ENCODE peak calls at places on chromosome 13, in ten cellular contexts. R, B, X, D, K, E, F, V, M and W are unnamed samples.
A peak's percentile ranks its signal among the peaks of the same experiment; 100 is the strongest.

GRCh38 chr13:25807562-25807961 is 244.3 kb downstream of the SHISA2 start:
- DNase-seq in K (no peak), B (no peak), R (no peak), X (no peak), D (no peak), M (no peak), F (no peak), V (no peak), E (no peak), W (no peak)

GRCh38 chr13:50353651-50354415 is 338.6 kb downstream of the KCNRG start:
- DNase-seq in V (peak; percentile 58), X (no peak), F (peak; percentile 74), R (no peak), M (no peak), K (no peak), D (no peak), E (peak; percentile 87), B (peak; percentile 9), W (peak; percentile 15)

GRCh38 chr13:61128850-61129645 is 286.6 kb downstream of the PCDH20 start:
- DNase-seq in E (no peak), R (no peak), M (no peak), D (no peak), X (no peak), B (peak; percentile 33), K (no peak), V (peak; percentile 51), F (peak; percentile 73), W (no peak)

GRCh38 chr13:95020298-95020987 is 280.8 kb downstream of the ABCC4 start:
- DNase-seq in V (peak; percentile 8), X (no peak), F (peak; percentile 86), E (peak; percentile 66), K (no peak), D (no peak), M (no peak), R (no peak), B (no peak), W (no peak)

GRCh38 chr13:114248011-114248410 is 13.3 kb downstream of the CDC16 start:
- DNase-seq in M (no peak), B (no peak), R (no peak), V (peak; percentile 38), X (no peak), F (no peak), K (no peak), D (no peak), E (no peak), W (no peak)

GRCh38 chr13:75468098-75468497 is 13.9 kb downstream of the TBC1D4 start:
- DNase-seq in X (no peak), V (no peak), F (no peak), E (peak; percentile 70), M (no peak), B (no peak), R (no peak), K (no peak), D (no peak), W (no peak)

GRCh38 chr13:63651394-63651793 is 2235.7 kb upstream of the PCDH20 start:
- DNase-seq in D (no peak), F (no peak), R (no peak), V (no peak), K (no peak), M (no peak), X (no peak), E (no peak), B (no peak), W (no peak)

GRCh38 chr13:73411067-73411809 is 352.4 kb downstream of the KLF5 start:
- DNase-seq in D (no peak), M (no peak), V (no peak), F (peak; percentile 42), B (no peak), E (no peak), X (no peak), R (no peak), K (no peak), W (no peak)

GRCh38 chr13:24228852-24229458 is 68.4 kb downstream of the SPATA13 start:
- DNase-seq in B (peak; percentile 76), K (no peak), F (peak; percentile 74), D (no peak), E (peak; percentile 76), M (peak; percentile 55), R (no peak), V (peak; percentile 65), X (peak; percentile 60), W (peak; percentile 52)

GRCh38 chr13:31925079-31925478 is 106.5 kb upstream of the FRY start:
- DNase-seq in V (no peak), F (no peak), B (no peak), E (no peak), M (no peak), R (no peak), X (no peak), K (no peak), D (no peak), W (no peak)

GRCh38 chr13:35817642-35818576 is 313.3 kb downstream of the DCLK1 start:
- DNase-seq in M (no peak), E (peak; percentile 16), D (no peak), B (no peak), X (no peak), F (no peak), K (no peak), V (no peak), R (no peak), W (no peak)

GRCh38 chr13:114043421-114044053 is 69.7 kb upstream of the C13orf46 start:
- DNase-seq in F (no peak), E (peak; percentile 99), R (no peak), X (no peak), B (peak; percentile 62), D (no peak), K (no peak), V (peak; percentile 44), M (no peak), W (peak; percentile 65)

GRCh38 chr13:87893186-87893585 is 222.0 kb downstream of the SLITRK5 start:
- DNase-seq in X (no peak), B (no peak), M (no peak), F (no peak), R (no peak), V (peak; percentile 2), E (no peak), K (no peak), D (no peak), W (no peak)

GRCh38 chr13:43307921-43308433 is 284.6 kb downstream of the DNAJC15 start:
- DNase-seq in V (peak; percentile 72), D (no peak), F (peak; percentile 16), X (peak; percentile 51), E (peak; percentile 92), B (peak; percentile 90), K (peak; percentile 77), M (peak; percentile 70), R (no peak), W (peak; percentile 59)

GRCh38 chr13:99505814-99506269 is 4.6 kb downstream of the TM9SF2 start:
- DNase-seq in D (no peak), K (no peak), B (peak; percentile 19), E (peak; percentile 45), F (peak; percentile 50), X (no peak), M (no peak), V (no peak), R (no peak), W (no peak)
- TF ChIP-seq CTCF in D (peak; percentile 81), K (no peak), B (peak; percentile 51), E (peak; percentile 29), F (peak; percentile 64), X (peak; percentile 19), M (no peak), V (no peak), R (no peak), W (peak; percentile 41)

DNA sequence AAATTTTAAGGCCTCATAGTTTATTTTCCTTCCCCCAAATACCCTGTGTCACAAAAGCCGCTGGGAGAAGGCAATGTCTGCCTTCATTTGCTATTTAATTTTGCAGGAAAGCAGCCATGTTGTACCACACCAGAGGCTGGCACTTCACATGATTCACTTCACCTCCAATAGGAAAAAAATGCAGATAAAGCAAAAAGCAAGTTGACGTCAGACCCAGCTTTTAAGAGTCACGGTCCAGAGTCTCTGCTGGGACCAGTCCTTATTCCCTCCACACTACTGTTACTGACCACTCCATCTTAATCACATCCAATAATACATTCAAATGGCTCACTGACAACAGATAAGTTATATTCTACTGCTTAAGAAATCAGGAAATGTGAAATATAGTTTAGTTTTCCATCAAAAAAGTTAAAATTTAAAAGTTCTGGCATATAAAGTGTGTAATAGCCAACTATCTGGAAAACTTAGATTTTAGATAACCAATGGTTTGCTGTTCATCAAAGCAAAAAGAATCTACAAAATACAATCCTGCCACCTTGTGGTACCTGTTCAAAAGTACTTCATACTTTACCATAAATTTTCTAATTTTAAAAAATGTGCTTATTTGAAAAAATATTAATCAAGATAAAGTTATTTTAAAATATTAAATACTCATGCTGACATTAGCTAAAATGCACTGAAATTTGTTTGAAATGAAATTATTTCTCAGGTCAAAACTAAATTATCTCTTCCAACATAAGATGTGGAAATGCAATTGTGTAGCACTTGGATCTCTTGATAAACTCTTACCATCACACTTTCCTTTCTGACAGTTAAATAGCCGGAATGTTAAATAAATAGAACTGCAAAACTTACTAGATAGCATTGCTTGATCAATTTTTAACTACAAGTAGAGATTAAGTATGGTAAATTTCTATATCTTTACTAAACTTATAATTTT is 97.3 kb downstream of the SERP2 start:
- DNase-seq in D (no peak), E (peak; percentile 56), R (no peak), B (peak; percentile 42), K (no peak), V (peak; percentile 15), F (peak; percentile 50), M (no peak), X (peak; percentile 39), W (no peak)
- H3K4me3 ChIP-seq in D (no peak overlapping the region), E (no peak overlapping the region), R (no peak overlapping the region), B (no peak overlapping the region), K (no peak overlapping the region), V (no peak overlapping the region), F (peak overlapping the region; percentile 49), M (no peak overlapping the region), X (no peak overlapping the region), W (no peak overlapping the region)

GRCh38 chr13:53206455-53206854 is 177.8 kb downstream of the OLFM4 start:
- DNase-seq in X (peak; percentile 10), E (peak; percentile 7), F (peak; percentile 4), M (no peak), V (no peak), B (peak; percentile 45), D (no peak), R (no peak), K (no peak), W (no peak)
- TF ChIP-seq CTCF in X (peak; percentile 47), E (peak; percentile 43), F (peak; percentile 36), M (peak; percentile 23), V (peak; percentile 36), B (peak; percentile 56), D (no peak), R (no peak), K (no peak), W (peak; percentile 27)

DNA sequence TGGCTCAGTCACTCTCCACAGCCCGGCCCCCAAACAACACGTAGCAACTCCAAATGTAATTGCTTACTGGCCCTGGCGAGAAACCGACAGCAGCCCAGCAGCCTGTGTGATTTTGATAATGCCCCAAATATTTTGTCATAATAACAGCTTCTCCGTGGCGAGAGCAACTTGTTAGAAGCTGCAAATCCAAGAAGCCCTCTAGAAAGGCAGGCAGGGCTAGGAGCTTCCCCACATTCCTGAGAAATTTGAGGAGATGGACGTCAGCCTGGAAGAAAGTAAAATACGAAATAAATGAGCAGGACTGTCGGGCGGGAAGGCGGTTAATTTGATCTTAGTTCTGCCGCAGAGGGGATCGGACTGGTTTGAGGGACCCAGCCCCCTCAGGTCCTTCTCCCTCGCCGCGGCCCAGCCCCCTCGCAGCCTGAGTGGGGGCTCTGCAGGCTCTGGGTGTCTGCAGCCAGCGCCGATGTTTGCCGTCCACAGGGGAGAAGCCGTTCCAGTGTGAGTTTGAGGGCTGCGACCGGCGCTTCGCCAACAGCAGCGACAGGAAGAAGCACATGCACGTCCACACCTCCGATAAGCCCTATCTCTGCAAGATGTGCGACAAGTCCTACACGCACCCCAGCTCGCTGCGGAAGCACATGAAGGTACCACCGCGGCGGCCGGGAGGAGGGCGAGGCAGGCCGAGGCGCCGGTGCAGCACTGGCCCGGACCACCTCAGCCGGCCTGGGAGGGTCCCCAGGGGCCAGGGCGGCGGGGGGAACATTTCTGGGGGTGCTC is 3.1 kb downstream of the ZIC2 start:
- DNase-seq in V (no peak), R (no peak), B (peak; percentile 79), F (no peak), K (no peak), E (no peak), M (no peak), D (no peak), X (peak; percentile 38), W (no peak)
- H3K4me3 ChIP-seq in V (peak overlapping the region; percentile 94), R (peak overlapping the region; percentile 26), B (peak overlapping the region; percentile 95), F (no peak overlapping the region), K (no peak overlapping the region), E (no peak overlapping the region), M (no peak overlapping the region), D (no peak overlapping the region), X (peak overlapping the region; percentile 30), W (no peak overlapping the region)